ENCODE peak calls at places on chromosomes 7 and 10, in eight cellular contexts. U is activated B cell treated with CpG ODN at 0.5 μM for 24 hours, C is AG09319, F is kidney epithelial cell, X is AG04450, Z is mucosa of descending colon, V is GM13977, G is RWPE1. P is an unnamed sample.

GRCh38 chr7:102287465-102288146 is 938 bp downstream of the SH2B2 start:
- DNase-seq in X (no peak), U (peak; percentile 51), G (no peak), V (no peak), F (no peak), C (no peak), Z (peak; percentile 76), P (no peak)

GRCh38 chr7:20083781-20084180 is 133.4 kb downstream of the MACC1 start:
- DNase-seq in Z (no peak), F (no peak), X (no peak), C (no peak), V (no peak), U (no peak), G (peak; percentile 67), P (no peak)

GRCh38 chr7:97090761-97091353 is 26.6 kb upstream of the SDHAF3 start:
- DNase-seq in F (no peak), Z (no peak), X (no peak), U (no peak), G (no peak), C (no peak), V (no peak), P (no peak)

GRCh38 chr10:132877473-132877872 is 64.9 kb downstream of the CFAP46 start:
- DNase-seq in F (no peak), G (no peak), X (no peak), C (no peak), U (no peak), V (no peak), Z (no peak), P (no peak)

GRCh38 chr7:468681-469590 is 50.7 kb downstream of the PDGFA start:
- DNase-seq in G (no peak), C (no peak), U (peak; percentile 9), V (no peak), Z (peak; percentile 20), X (no peak), F (no peak), P (peak; percentile 80)

GRCh38 chr7:82729172-82730030 is 285.8 kb upstream of the CACNA2D1 start:
- DNase-seq in U (no peak), F (peak; percentile 9), X (peak; percentile 27), C (peak; percentile 7), V (peak; percentile 33), Z (no peak), G (peak; percentile 7), P (no peak)

GRCh38 chr7:37970211-37970610 is 49.8 kb downstream of the EPDR1 start:
- DNase-seq in Z (no peak), G (no peak), X (no peak), V (no peak), C (no peak), U (no peak), F (no peak), P (no peak)

GRCh38 chr10:86192147-86192546 is 174.4 kb downstream of the GRID1 start:
- DNase-seq in F (no peak), X (no peak), V (no peak), U (no peak), Z (no peak), G (no peak), C (no peak), P (no peak)

GRCh38 chr7:68963547-68963946 is 634.7 kb upstream of the AUTS2 start:
- DNase-seq in G (no peak), F (peak; percentile 25), U (no peak), C (no peak), X (no peak), V (no peak), Z (no peak), P (no peak)

GRCh38 chr7:88318196-88318595 is 11.5 kb upstream of the STEAP4 start:
- DNase-seq in V (no peak), G (peak; percentile 24), U (no peak), F (no peak), C (no peak), X (no peak), Z (no peak), P (no peak)

DNA sequence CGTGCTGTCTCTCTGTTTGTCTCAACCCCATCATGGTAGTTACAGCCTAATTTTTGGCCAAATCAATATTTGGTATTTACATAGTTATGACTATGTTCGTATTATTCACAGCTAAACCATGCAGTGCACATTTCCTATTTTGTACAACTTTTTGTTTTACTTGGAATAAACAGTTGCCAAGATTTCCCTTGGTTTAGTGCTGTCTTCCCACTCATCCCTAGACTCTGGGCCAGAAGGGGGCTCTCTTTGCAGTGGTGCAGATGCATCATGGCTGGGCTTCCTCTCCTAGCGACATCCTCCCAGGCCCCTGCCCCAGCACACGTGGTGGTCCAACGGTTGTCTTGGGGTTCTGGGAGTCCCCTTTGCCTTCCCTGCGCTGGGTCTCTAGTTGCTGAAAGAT is 151.6 kb downstream of the PTPN20 start:
- DNase-seq in V (no peak), G (no peak), X (no peak), Z (no peak), C (no peak), F (no peak), U (no peak), P (no peak)
- TF ChIP-seq CTCF in V (no peak), G (no peak), X (peak; percentile 43), Z (no peak), C (peak; percentile 42), F (no peak), U (no peak), P (no peak)

GRCh38 chr10:90494183-90494582 is 363.7 kb downstream of the HTR7 start:
- DNase-seq in C (no peak), G (no peak), V (no peak), X (no peak), F (no peak), Z (no peak), U (no peak), P (no peak)
- TF ChIP-seq CTCF in C (no peak), G (no peak), V (no peak), X (no peak), F (no peak), Z (no peak), U (no peak), P (no peak)

GRCh38 chr10:96025566-96025965 is 17.8 kb upstream of the CCNJ start:
- DNase-seq in C (no peak), V (no peak), U (no peak), F (no peak), Z (no peak), G (no peak), X (no peak), P (no peak)
- TF ChIP-seq CTCF in C (no peak), V (peak; percentile 25), U (no peak), F (peak; percentile 16), Z (no peak), G (no peak), X (peak; percentile 25), P (peak; percentile 12)

DNA sequence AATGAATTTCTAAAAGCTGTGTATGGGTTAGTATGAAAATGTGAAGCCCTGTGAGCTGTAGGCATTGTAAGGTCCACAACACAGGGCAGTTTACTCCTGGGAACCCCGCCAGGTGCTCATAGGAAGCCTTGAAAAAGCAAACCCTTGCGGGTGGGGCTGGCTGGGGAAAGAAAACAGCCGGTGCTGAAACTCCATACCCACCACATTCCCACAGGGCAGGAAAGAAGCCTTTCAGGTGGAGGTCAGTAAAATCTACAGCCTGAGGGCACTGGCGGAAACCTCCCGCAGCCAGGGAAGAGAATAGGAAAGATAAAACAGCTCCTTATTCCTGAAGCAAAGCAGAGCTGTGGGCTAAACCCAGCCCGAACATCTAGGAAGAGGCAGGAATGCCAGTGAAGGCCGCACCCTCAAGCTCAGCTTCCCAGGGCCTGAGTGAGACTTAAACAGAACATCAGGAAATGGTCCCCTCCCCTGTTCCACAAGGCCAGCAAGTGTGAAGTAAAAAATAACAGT is 34.7 kb downstream of the PODXL start:
- DNase-seq in C (no peak), V (no peak), X (no peak), U (no peak), G (peak; percentile 21), F (no peak), Z (peak; percentile 73), P (no peak)
- TF ChIP-seq CTCF in C (no peak), V (no peak), X (no peak), U (no peak), G (no peak), F (no peak), Z (no peak), P (no peak)

GRCh38 chr7:5396542-5396941 is 27.1 kb downstream of the TNRC18 start:
- DNase-seq in C (no peak), G (peak; percentile 79), V (peak; percentile 83), F (no peak), X (no peak), U (peak; percentile 35), Z (no peak), P (no peak)
- TF ChIP-seq CTCF in C (no peak), G (no peak), V (peak; percentile 52), F (no peak), X (no peak), U (no peak), Z (no peak), P (peak; percentile 49)

GRCh38 chr7:22001345-22002004 is 55.8 kb upstream of the CDCA7L start:
- DNase-seq in Z (no peak), G (peak; percentile 93), U (no peak), F (peak; percentile 32), X (peak; percentile 16), V (peak; percentile 72), C (peak; percentile 3), P (no peak)
- TF ChIP-seq CTCF in Z (peak; percentile 46), G (peak; percentile 90), U (peak; percentile 39), F (peak; percentile 64), X (peak; percentile 83), V (peak; percentile 74), C (peak; percentile 72), P (peak; percentile 84)

GRCh38 chr10:7233259-7233991 is 177.4 kb downstream of the SFMBT2 start:
- DNase-seq in X (no peak), C (no peak), U (no peak), G (peak; percentile 8), V (no peak), Z (no peak), F (no peak), P (no peak)
- TF ChIP-seq CTCF in X (no peak), C (no peak), U (no peak), G (no peak), V (no peak), Z (no peak), F (no peak), P (no peak)